ENCODE peak calls at places on chromosomes 5 and 9, in six cellular contexts. C is fibroblast of lung, H is endothelial cell of umbilical vein, O is upper lobe of left lung, N is AG04450, R is heart right ventricle. X is an unnamed sample.

GRCh38 chr9:23824241-23825142 is 1.5 kb downstream of the ELAVL2 start:
- DNase-seq in C (peak; percentile 36), H (no peak), O (peak; percentile 21), N (no peak), R (no peak), X (no peak)

GRCh38 chr5:141641634-141642278 is 5.0 kb downstream of the RELL2 start:
- DNase-seq in C (peak; percentile 71), H (peak; percentile 54), O (no peak), N (no peak), R (no peak), X (no peak)

GRCh38 chr9:112184946-112185345 is 9.8 kb upstream of the SUSD1 start:
- DNase-seq in C (no peak), H (no peak), O (no peak), N (no peak), R (no peak), X (no peak)

GRCh38 chr9:90642570-90643539 is at the start of gene DIRAS2:
- DNase-seq in C (peak; percentile 57), H (peak; percentile 30), O (peak; percentile 66), N (peak; percentile 8), R (peak; percentile 16), X (no peak)

GRCh38 chr5:179766021-179766725 is 27.6 kb upstream of the LTC4S start:
- DNase-seq in C (peak; percentile 85), H (peak; percentile 69), O (no peak), N (no peak), R (no peak), X (no peak)

GRCh38 chr5:96337048-96337781 is 95.8 kb downstream of the PCSK1 start:
- DNase-seq in C (no peak), H (no peak), O (no peak), N (no peak), R (no peak), X (no peak)

GRCh38 chr9:91879231-91879630 is 70.8 kb downstream of the ROR2 start:
- DNase-seq in C (no peak), H (no peak), O (no peak), N (no peak), R (no peak), X (no peak)

GRCh38 chr5:1047332-1047965 is 38.8 kb downstream of the NKD2 start:
- DNase-seq in C (no peak), H (no peak), O (no peak), N (no peak), R (no peak), X (no peak)

GRCh38 chr9:78811562-78812276 is 514.8 kb downstream of the PSAT1 start:
- DNase-seq in C (peak; percentile 76), H (no peak), O (no peak), N (no peak), R (no peak), X (no peak)

GRCh38 chr9:119091074-119091473 is 278.2 kb downstream of the BRINP1 start:
- DNase-seq in C (no peak), H (no peak), O (no peak), N (no peak), R (no peak), X (no peak)

GRCh38 chr5:132766020-132766805 is 10.8 kb downstream of the SEPTIN8 start:
- DNase-seq in C (no peak), H (no peak), O (no peak), N (no peak), R (no peak), X (no peak)

GRCh38 chr5:601771-602465 is 10.2 kb upstream of the CEP72 start:
- DNase-seq in C (no peak), H (no peak), O (peak; percentile 10), N (no peak), R (no peak), X (no peak)

GRCh38 chr9:16532681-16533450 is 337.6 kb downstream of the BNC2 start:
- DNase-seq in C (peak; percentile 88), H (peak; percentile 90), O (no peak), N (peak; percentile 49), R (no peak), X (no peak)

GRCh38 chr9:122346478-122347347 is 24.1 kb upstream of the PTGS1 start:
- DNase-seq in C (peak; percentile 26), H (peak; percentile 59), O (peak; percentile 36), N (no peak), R (peak; percentile 58), X (no peak)

GRCh38 chr9:89739531-89740315 is 134.9 kb downstream of the GADD45G start:
- DNase-seq in C (no peak), H (no peak), O (no peak), N (no peak), R (no peak), X (no peak)

GRCh38 chr5:171477101-171477500 is 57.7 kb downstream of the FGF18 start:
- DNase-seq in C (peak; percentile 65), H (no peak), O (no peak), N (no peak), R (no peak), X (no peak)

GRCh38 chr9:92719028-92719647 is 45.5 kb downstream of the BICD2 start:
- DNase-seq in C (no peak), H (no peak), O (no peak), N (no peak), R (no peak), X (no peak)

GRCh38 chr5:164824671-164825070 is 1319.3 kb downstream of the MAT2B start:
- DNase-seq in C (no peak), H (no peak), O (no peak), N (no peak), R (no peak), X (no peak)

GRCh38 chr5:8316608-8317007 is 447.7 kb downstream of the MTRR start:
- DNase-seq in C (no peak), H (no peak), O (no peak), N (no peak), R (no peak), X (no peak)

GRCh38 chr9:37412431-37413151 is 9.9 kb upstream of the GRHPR start:
- DNase-seq in C (peak; percentile 47), H (no peak), O (no peak), N (no peak), R (no peak), X (no peak)

GRCh38 chr5:579746-580366 is 32.3 kb upstream of the CEP72 start:
- DNase-seq in C (no peak), H (no peak), O (no peak), N (no peak), R (no peak), X (no peak)

GRCh38 chr5:55364537-55365055 is 56.8 kb downstream of the MTREX start:
- DNase-seq in C (no peak), H (no peak), O (no peak), N (no peak), R (no peak), X (no peak)

GRCh38 chr9:21813575-21814473 is 11.4 kb downstream of the MTAP start:
- DNase-seq in C (peak; percentile 78), H (peak; percentile 85), O (peak; percentile 67), N (peak; percentile 68), R (peak; percentile 81), X (peak; percentile 8)

GRCh38 chr9:35546853-35547252 is 56.9 kb downstream of the RUSC2 start:
- DNase-seq in C (no peak), H (no peak), O (no peak), N (no peak), R (no peak), X (no peak)

GRCh38 chr9:105055922-105056321 is 128.0 kb upstream of the ABCA1 start:
- DNase-seq in C (peak; percentile 70), H (peak; percentile 38), O (no peak), N (no peak), R (no peak), X (no peak)

GRCh38 chr5:76074487-76074886 is 8.7 kb upstream of the SV2C start:
- DNase-seq in C (no peak), H (peak; percentile 6), O (no peak), N (no peak), R (no peak), X (no peak)

GRCh38 chr9:71896762-71897161 is 14.2 kb downstream of the ABHD17B start:
- DNase-seq in C (no peak), H (no peak), O (no peak), N (no peak), R (no peak), X (no peak)

GRCh38 chr5:137286025-137286610 is 213.0 kb downstream of the SPOCK1 start:
- DNase-seq in C (peak; percentile 62), H (no peak), O (no peak), N (no peak), R (no peak), X (no peak)

GRCh38 chr5:124677376-124677998 is 69.0 kb downstream of the ZNF608 start:
- DNase-seq in C (no peak), H (peak; percentile 60), O (no peak), N (no peak), R (peak; percentile 40), X (no peak)

GRCh38 chr5:177131352-177131710 is 2.2 kb upstream of the NSD1 start:
- DNase-seq in C (no peak), H (no peak), O (no peak), N (no peak), R (no peak), X (no peak)

GRCh38 chr9:83281306-83282255 is 218.6 kb upstream of the RASEF start:
- DNase-seq in C (peak; percentile 79), H (peak; percentile 82), O (peak; percentile 55), N (no peak), R (peak; percentile 56), X (no peak)

DNA sequence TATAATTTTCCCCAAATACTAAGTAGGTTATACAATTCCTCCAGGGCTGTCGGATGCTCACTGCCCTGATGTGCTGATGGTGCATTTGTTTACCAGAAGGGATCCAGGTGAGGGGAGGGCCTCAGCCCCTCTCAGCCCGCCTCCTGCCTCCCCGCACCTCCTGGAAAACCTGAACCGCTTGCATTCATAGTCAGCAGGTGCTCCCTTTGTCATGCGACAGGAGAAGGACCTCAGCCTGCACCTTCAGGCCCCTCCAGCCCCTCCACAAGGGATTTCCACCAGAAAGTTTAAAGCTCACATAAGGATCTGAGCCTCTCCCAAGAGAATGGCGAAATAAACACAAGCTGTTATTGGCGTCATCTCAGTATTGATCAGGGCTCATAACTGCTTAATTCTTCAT is 36.5 kb upstream of the NTNG2 start:
- DNase-seq in C (no peak), H (no peak), O (no peak), N (no peak), R (no peak), X (no peak)
- H3K4me3 ChIP-seq in C (no peak overlapping the region), H (no peak overlapping the region), O (no peak overlapping the region), N (no peak overlapping the region), R (no peak overlapping the region), X (no peak overlapping the region)

GRCh38 chr9:40913096-40913719 is 215.3 kb downstream of the FOXD4L6 start:
- DNase-seq in C (no peak), H (no peak), O (no peak), N (no peak), R (no peak), X (no peak)
- H3K9me3 ChIP-seq in C (no peaks in the 10 kb centered on the region), H (peaks cover 13% of the 10 kb centered on the region), O (peaks cover 89% of the 10 kb centered on the region), N (peaks cover 50% of the 10 kb centered on the region), R (peaks cover 68% of the 10 kb centered on the region), X (peaks cover 88% of the 10 kb centered on the region)

GRCh38 chr9:136193127-136193890 is 11.6 kb downstream of the LHX3 start:
- DNase-seq in C (no peak), H (no peak), O (no peak), N (no peak), R (no peak), X (no peak)
- H3K4me3 ChIP-seq in C (no peak overlapping the region), H (no peak overlapping the region), O (no peak overlapping the region), N (no peak overlapping the region), R (no peak overlapping the region), X (no peak overlapping the region)

DNA sequence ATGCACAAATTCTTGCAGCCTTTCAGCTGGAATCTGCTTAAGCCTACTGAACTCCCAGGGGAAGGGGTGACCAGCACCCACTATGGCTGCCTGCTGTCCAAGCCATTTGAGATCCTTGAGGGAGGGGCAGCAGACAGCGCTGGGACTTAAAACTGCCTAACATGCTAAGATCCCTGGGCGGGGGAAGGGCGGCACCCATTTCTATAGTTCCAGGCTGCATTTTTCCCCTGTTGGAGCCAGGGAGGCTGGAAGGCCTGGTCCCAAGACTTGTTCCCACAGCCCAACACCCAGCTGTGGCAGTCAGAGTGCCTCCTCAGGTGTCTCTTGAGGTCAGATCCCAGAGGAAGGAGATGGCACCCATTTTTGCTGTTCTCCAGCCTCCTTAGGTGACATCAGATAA is 1061.3 kb upstream of the COX7C start:
- DNase-seq in C (no peak), H (no peak), O (no peak), N (no peak), R (no peak), X (no peak)
- H3K9me3 ChIP-seq in C (no peaks in the 10 kb centered on the region), H (peaks cover 6% of the 10 kb centered on the region), O (peaks cover 12% of the 10 kb centered on the region), N (peaks cover 7% of the 10 kb centered on the region), R (peaks cover 25% of the 10 kb centered on the region), X (no peaks in the 10 kb centered on the region)

X was measured in esophagus squamous epithelium.